ENCODE peak calls at places on chromosomes 5 and 9, in nine cellular contexts. F is D721Med, J is endothelial cell, S is Peyer's patch, P is breast epithelium, V is hepatocyte, A is ovary, T is dorsolateral prefrontal cortex, K is foreskin fibroblast. R is an unnamed sample.

GRCh38 chr5:171470420-171470819 is 51.0 kb downstream of the FGF18 start:
- DNase-seq in K (no peak), J (no peak), T (no peak), V (no peak), F (no peak), A (no peak), S (no peak), P (no peak), R (no peak)

GRCh38 chr9:120941046-120941770 is 14.6 kb upstream of the TRAF1 start:
- DNase-seq in T (no peak), F (no peak), P (no peak), S (no peak), V (no peak), K (peak; percentile 43), A (no peak), J (no peak), R (no peak)

GRCh38 chr5:66247176-66247960 is 103.3 kb downstream of the SREK1 start:
- DNase-seq in T (no peak), V (peak; percentile 16), S (no peak), K (peak; percentile 49), F (no peak), J (no peak), A (no peak), P (no peak), R (no peak)

GRCh38 chr9:109507421-109507838 is 9.3 kb upstream of the PTPN3 start:
- DNase-seq in F (no peak), V (peak; percentile 83), P (peak; percentile 19), S (no peak), K (peak; percentile 76), A (no peak), T (no peak), J (no peak), R (no peak)

GRCh38 chr9:99868845-99869244 is 37.6 kb upstream of the STX17 start:
- DNase-seq in J (no peak), F (no peak), P (no peak), K (no peak), A (no peak), T (no peak), S (no peak), V (no peak), R (no peak)

GRCh38 chr9:76180541-76180940 is 213.7 kb downstream of the RFK start:
- DNase-seq in J (no peak), P (no peak), A (no peak), T (no peak), S (no peak), F (no peak), K (no peak), V (peak; percentile 56), R (no peak)

GRCh38 chr5:154368041-154368800 is 77.6 kb upstream of the SAP30L start:
- DNase-seq in J (peak; percentile 20), K (peak; percentile 93), V (peak; percentile 61), A (no peak), T (no peak), P (peak; percentile 71), F (no peak), S (no peak), R (no peak)

GRCh38 chr5:1666812-1667588 is 132.6 kb downstream of the MRPL36 start:
- DNase-seq in P (peak; percentile 21), J (peak; percentile 94), F (peak; percentile 90), A (peak; percentile 71), K (no peak), V (peak; percentile 82), S (peak; percentile 15), T (peak; percentile 72), R (peak; percentile 96)

GRCh38 chr5:56680731-56681130 is 134.6 kb upstream of the MAP3K1 start:
- DNase-seq in V (no peak), P (no peak), J (no peak), T (no peak), A (no peak), K (no peak), S (no peak), F (no peak), R (no peak)

GRCh38 chr5:179161901-179162300 is 101.7 kb downstream of the ZNF354C start:
- DNase-seq in F (no peak), J (no peak), V (no peak), S (no peak), A (peak; percentile 9), T (peak; percentile 10), K (no peak), P (no peak), R (no peak)

GRCh38 chr5:17167171-17167891 is 50.1 kb upstream of the BASP1 start:
- DNase-seq in F (no peak), J (no peak), V (no peak), T (no peak), K (no peak), S (no peak), P (no peak), A (no peak), R (no peak)

GRCh38 chr9:93898026-93898425 is 57.1 kb downstream of the BARX1 start:
- DNase-seq in J (no peak), T (no peak), K (no peak), S (no peak), V (no peak), F (no peak), A (no peak), P (no peak), R (no peak)

GRCh38 chr9:129999123-129999510 is 43.9 kb downstream of the FNBP1 start:
- DNase-seq in V (no peak), J (no peak), S (peak; percentile 15), A (no peak), T (no peak), K (no peak), F (no peak), P (peak; percentile 10), R (no peak)

GRCh38 chr9:19136129-19136528 is 8.8 kb upstream of the PLIN2 start:
- DNase-seq in V (no peak), J (no peak), A (no peak), F (no peak), S (no peak), P (no peak), K (no peak), T (no peak), R (no peak)

GRCh38 chr9:130501645-130502044 is 56.9 kb downstream of the ASS1 start:
- DNase-seq in P (no peak), A (no peak), V (no peak), F (no peak), J (no peak), K (no peak), S (no peak), T (no peak), R (no peak)

GRCh38 chr5:149153751-149154610 is 12.7 kb downstream of the ABLIM3 start:
- DNase-seq in V (peak; percentile 64), F (no peak), K (peak; percentile 88), T (no peak), S (no peak), P (no peak), J (no peak), A (no peak), R (no peak)

GRCh38 chr9:26809795-26810194 is 82.8 kb downstream of the CAAP1 start:
- DNase-seq in S (no peak), T (no peak), V (no peak), A (no peak), K (peak; percentile 6), P (no peak), F (no peak), J (no peak), R (no peak)

GRCh38 chr5:139377226-139377625 is 5.9 kb downstream of the SLC23A1 start:
- DNase-seq in T (peak; percentile 5), A (peak; percentile 16), P (no peak), S (no peak), V (no peak), F (no peak), J (no peak), K (no peak), R (no peak)

GRCh38 chr5:168850683-168851082 is 271.5 kb upstream of the PANK3 start:
- DNase-seq in P (no peak), A (no peak), K (no peak), T (no peak), F (no peak), S (no peak), V (no peak), J (no peak), R (no peak)

GRCh38 chr9:124594673-124595072 is 87.5 kb upstream of the NR5A1 start:
- DNase-seq in T (no peak), V (no peak), S (no peak), P (no peak), F (no peak), K (no peak), J (no peak), A (no peak), R (no peak)

GRCh38 chr5:95644351-95645042 is 2.1 kb upstream of the RFESD start:
- DNase-seq in P (no peak), F (no peak), J (peak; percentile 30), K (peak; percentile 39), V (peak; percentile 77), S (peak; percentile 46), T (peak; percentile 43), A (no peak), R (no peak)

GRCh38 chr5:55903121-55903701 is 52.1 kb downstream of the IL31RA start:
- DNase-seq in T (no peak), S (peak; percentile 20), P (no peak), K (no peak), F (no peak), A (no peak), J (no peak), V (no peak), R (no peak)

GRCh38 chr9:3467593-3468219 is 58.1 kb downstream of the RFX3 start:
- DNase-seq in A (peak; percentile 51), S (peak; percentile 54), T (peak; percentile 47), K (peak; percentile 44), P (no peak), F (no peak), J (peak; percentile 46), V (peak; percentile 77), R (no peak)
- TF ChIP-seq CTCF in A (peak; percentile 21), S (peak; percentile 64), T (peak; percentile 60), K (peak; percentile 100), P (peak; percentile 58), F (peak; percentile 98), J (no peak), V (peak; percentile 73), R (peak; percentile 98)

GRCh38 chr5:4563400-4563799 is 576.7 kb upstream of the ADAMTS16 start:
- DNase-seq in A (no peak), F (no peak), T (no peak), S (no peak), K (no peak), J (peak; percentile 15), V (peak; percentile 16), P (no peak), R (peak; percentile 25)
- TF ChIP-seq CTCF in A (no peak), F (peak; percentile 33), T (no peak), S (no peak), K (no peak), J (no peak), V (peak; percentile 31), P (no peak), R (peak; percentile 41)

GRCh38 chr9:127293767-127294166 is 29.2 kb downstream of the GARNL3 start:
- DNase-seq in J (no peak), V (no peak), P (no peak), A (no peak), F (no peak), S (no peak), K (no peak), T (no peak), R (no peak)
- TF ChIP-seq CTCF in J (no peak), V (no peak), P (no peak), A (no peak), F (no peak), S (no peak), K (no peak), T (no peak), R (no peak)

DNA sequence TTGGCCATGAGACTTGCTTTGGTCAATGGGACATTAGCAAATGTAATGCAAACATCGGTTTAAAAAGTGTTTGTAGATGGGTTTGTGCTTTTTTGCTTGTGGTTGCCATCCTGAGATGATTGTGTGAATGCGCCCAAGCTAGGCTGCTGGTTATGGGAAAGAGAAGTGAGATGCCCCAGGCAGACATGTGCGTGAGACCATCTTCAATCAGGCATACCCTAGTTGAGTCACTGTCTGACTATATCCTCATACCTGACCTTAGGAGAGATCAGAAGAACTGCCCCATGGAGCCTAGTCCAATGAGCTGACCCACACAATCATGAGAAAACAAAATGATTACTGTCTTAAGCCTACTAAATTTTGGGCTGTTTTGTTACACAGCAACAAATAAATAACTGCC is 36.8 kb upstream of the ZNF608 start:
- DNase-seq in A (no peak), P (no peak), F (no peak), K (no peak), V (no peak), S (no peak), J (no peak), T (no peak), R (no peak)
- TF ChIP-seq CTCF in A (no peak), P (no peak), F (no peak), K (no peak), V (no peak), S (no peak), J (no peak), T (no peak), R (no peak)

R was measured in H1.